ENCODE peak calls at places on chromosome X, in eight cellular contexts. Q is HCT116, J is pancreas, L is mesendoderm, X is cardiac muscle cell, Z is IMR-90, E is H1, K is neuronal stem cell. C is an unnamed sample. For H3K4me1, the result is how much of the 10 kb centered on the place peaks cover.

GRCh38 chrX:9710332-9710731 is 55.3 kb downstream of the GPR143 start:
- DNase-seq in J (no peak), Q (no peak), Z (no peak), E (no peak), L (no peak), X (no peak), K (no peak), C (no peak)

GRCh38 chrX:115047181-115047580 is 29.8 kb upstream of the IL13RA2 start:
- DNase-seq in X (no peak), Q (no peak), L (no peak), K (no peak), J (no peak), E (no peak), Z (peak), C (no peak)

GRCh38 chrX:80812176-80812575 is 2.5 kb upstream of the BRWD3 start:
- DNase-seq in E (no peak), K (peak), J (no peak), L (peak), X (peak), Q (no peak), Z (peak), C (peak)

GRCh38 chrX:12973561-12974216 is 1.2 kb upstream of the TMSB4X start:
- DNase-seq in L (no peak), J (peak), K (no peak), X (no peak), E (no peak), Z (no peak), Q (no peak), C (no peak)

GRCh38 chrX:51837926-51838325 is 55.5 kb upstream of the MAGED1 start:
- DNase-seq in E (no peak), J (no peak), K (no peak), L (no peak), X (peak), Z (peak), Q (no peak), C (peak)

GRCh38 chrX:46407036-46407752 is 138.0 kb downstream of the ZNF674 start:
- DNase-seq in Z (no peak), E (no peak), X (no peak), K (no peak), L (no peak), Q (no peak), J (no peak), C (peak)

GRCh38 chrX:45344597-45344996 is 143.9 kb upstream of the DIPK2B start:
- DNase-seq in E (no peak), J (no peak), K (no peak), Q (no peak), X (peak), L (no peak), Z (peak), C (no peak)

GRCh38 chrX:124401696-124402095 is 55.3 kb downstream of the SH2D1A start:
- DNase-seq in L (no peak), X (no peak), K (no peak), Z (no peak), J (no peak), Q (no peak), E (no peak), C (no peak)

GRCh38 chrX:373641-374471 is 12.9 kb downstream of the PPP2R3B start:
- DNase-seq in Z (peak), E (peak), X (peak), J (peak), Q (no peak), L (peak), K (peak), C (peak)

GRCh38 chrX:56530011-56530410 is 33.4 kb upstream of the UBQLN2 start:
- DNase-seq in Q (no peak), L (no peak), J (no peak), Z (no peak), K (no peak), X (no peak), E (no peak), C (no peak)

GRCh38 chrX:68826113-68826980 is 2.5 kb upstream of the EFNB1 start:
- DNase-seq in K (no peak), L (no peak), Z (no peak), J (no peak), Q (no peak), X (no peak), E (no peak), C (no peak)

GRCh38 chrX:97326456-97326855 is 442.7 kb downstream of the RPA4 start:
- DNase-seq in J (no peak), K (no peak), E (no peak), Q (no peak), X (no peak), Z (peak), L (no peak), C (no peak)

GRCh38 chrX:12825801-12826200 is 34.6 kb downstream of the PRPS2 start:
- DNase-seq in Z (peak), Q (peak), K (no peak), X (no peak), E (no peak), L (peak), J (no peak), C (no peak)

GRCh38 chrX:43970528-43970927 is 2.7 kb downstream of the NDP start:
- DNase-seq in K (no peak), Z (peak), E (no peak), Q (no peak), X (no peak), J (no peak), L (peak), C (no peak)

GRCh38 chrX:13064599-13065143 is 20.3 kb upstream of the FAM9C start:
- DNase-seq in E (no peak), L (no peak), K (no peak), Z (peak), J (no peak), Q (no peak), X (peak), C (no peak)

GRCh38 chrX:70054391-70054790 is 4.7 kb upstream of the AWAT2 start:
- DNase-seq in K (no peak), Q (no peak), J (no peak), L (no peak), E (no peak), Z (no peak), X (no peak), C (no peak)

GRCh38 chrX:54182194-54182863 is 725 bp downstream of the FAM120C start:
- DNase-seq in X (peak), E (peak), Q (peak), J (peak), L (peak), Z (no peak), K (peak), C (peak)

GRCh38 chrX:51494409-51494808 is 2.0 kb downstream of the NUDT11 start:
- DNase-seq in X (peak), K (no peak), Q (no peak), Z (no peak), J (no peak), L (no peak), E (no peak), C (no peak)

GRCh38 chrX:103536732-103537131 is 17.4 kb upstream of the RAB40A start:
- DNase-seq in J (no peak), E (no peak), Q (no peak), L (no peak), Z (no peak), X (peak), K (no peak), C (no peak)

GRCh38 chrX:103533428-103534216 is 14.3 kb upstream of the RAB40A start:
- DNase-seq in X (peak), J (peak), Z (peak), Q (peak), K (peak), E (peak), L (peak), C (peak)

GRCh38 chrX:103536071-103536470 is 16.8 kb upstream of the RAB40A start:
- DNase-seq in Q (no peak), E (no peak), L (no peak), K (no peak), Z (no peak), J (no peak), X (peak), C (no peak)

GRCh38 chrX:103537871-103538387 is 18.6 kb upstream of the RAB40A start:
- DNase-seq in X (no peak), Q (no peak), J (no peak), E (no peak), Z (no peak), L (no peak), K (no peak), C (no peak)

GRCh38 chrX:103535206-103535605 is 15.9 kb upstream of the RAB40A start:
- DNase-seq in L (no peak), X (no peak), E (no peak), J (no peak), Q (no peak), K (no peak), Z (no peak), C (no peak)
- H3K4me1 ChIP-seq in L (under half), X (under half), E (under half), J (under half), Q (under half), K (under half), Z (under half), C (under half)

DNA sequence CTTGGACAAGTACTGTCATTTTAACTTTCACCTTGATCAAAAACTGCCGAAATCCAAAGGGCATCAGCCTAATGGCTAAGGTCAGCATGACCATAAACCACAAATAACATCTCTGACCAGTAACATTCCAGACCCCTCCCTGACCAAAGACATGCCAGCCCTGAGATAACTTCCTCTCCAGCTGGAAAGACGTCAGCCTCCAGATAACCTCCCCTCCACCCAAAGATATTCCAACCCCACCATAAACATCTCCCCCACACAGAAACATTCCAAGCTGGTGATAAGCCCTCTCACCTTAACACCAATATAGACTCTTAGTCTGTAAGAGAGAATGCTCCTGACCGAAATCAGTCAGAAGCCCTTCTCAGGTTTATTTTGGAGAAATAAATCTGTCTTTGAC is 7.4 kb downstream of the PPP1R2C start:
- DNase-seq in J (no peak), X (no peak), L (peak), K (no peak), E (no peak), Z (no peak), Q (no peak), C (no peak)
- H3K4me1 ChIP-seq in J (under half), X (under half), L (under half), K (under half), E (under half), Z (under half), Q (under half), C (under half)

GRCh38 chrX:40148439-40149285 is 50.9 kb upstream of the BCOR start:
- DNase-seq in Q (no peak), K (no peak), X (peak), J (peak), E (peak), Z (no peak), L (peak), C (peak)

GRCh38 chrX:40151211-40152172 is 53.7 kb upstream of the BCOR start:
- DNase-seq in J (peak), Q (no peak), K (no peak), L (peak), X (no peak), Z (no peak), E (peak), C (peak)

GRCh38 chrX:40152173-40152705 is 54.5 kb upstream of the BCOR start:
- DNase-seq in Z (no peak), Q (no peak), K (no peak), X (no peak), E (peak), J (peak), L (peak), C (no peak)

GRCh38 chrX:40149286-40150175 is 51.8 kb upstream of the BCOR start:
- DNase-seq in L (no peak), J (peak), K (no peak), X (no peak), Q (no peak), E (peak), Z (no peak), C (no peak)

GRCh38 chrX:40150503-40150902 is 52.7 kb upstream of the BCOR start:
- DNase-seq in Z (no peak), E (no peak), L (no peak), Q (no peak), J (no peak), K (no peak), X (no peak), C (peak)
- H3K4me1 ChIP-seq in Z (under half), E (under half), L (under half), Q (under half), J (under half), K (under half), X (under half), C (under half)

GRCh38 chrX:24149346-24150050 is at the start of gene ZFX:
- DNase-seq in L (peak), K (peak), E (peak), X (peak), Z (peak), J (peak), Q (no peak), C (peak)

GRCh38 chrX:24153175-24153795 is 3.8 kb downstream of the ZFX start:
- DNase-seq in X (peak), E (no peak), L (peak), J (no peak), Z (no peak), Q (no peak), K (no peak), C (no peak)

GRCh38 chrX:24153796-24154189 is 4.3 kb downstream of the ZFX start:
- DNase-seq in E (no peak), Z (no peak), L (no peak), K (no peak), Q (no peak), J (no peak), X (no peak), C (no peak)

GRCh38 chrX:24150051-24150790 is 692 bp downstream of the ZFX start:
- DNase-seq in Q (peak), J (peak), L (peak), X (peak), K (peak), Z (peak), E (peak), C (peak)

GRCh38 chrX:24151513-24151912 is 2.0 kb downstream of the ZFX start:
- DNase-seq in K (no peak), L (no peak), Z (no peak), Q (no peak), X (no peak), E (no peak), J (no peak), C (no peak)
- H3K4me1 ChIP-seq in K (under half), L (under half), Z (under half), Q (under half), X (half or more), E (under half), J (under half), C (under half)

DNA sequence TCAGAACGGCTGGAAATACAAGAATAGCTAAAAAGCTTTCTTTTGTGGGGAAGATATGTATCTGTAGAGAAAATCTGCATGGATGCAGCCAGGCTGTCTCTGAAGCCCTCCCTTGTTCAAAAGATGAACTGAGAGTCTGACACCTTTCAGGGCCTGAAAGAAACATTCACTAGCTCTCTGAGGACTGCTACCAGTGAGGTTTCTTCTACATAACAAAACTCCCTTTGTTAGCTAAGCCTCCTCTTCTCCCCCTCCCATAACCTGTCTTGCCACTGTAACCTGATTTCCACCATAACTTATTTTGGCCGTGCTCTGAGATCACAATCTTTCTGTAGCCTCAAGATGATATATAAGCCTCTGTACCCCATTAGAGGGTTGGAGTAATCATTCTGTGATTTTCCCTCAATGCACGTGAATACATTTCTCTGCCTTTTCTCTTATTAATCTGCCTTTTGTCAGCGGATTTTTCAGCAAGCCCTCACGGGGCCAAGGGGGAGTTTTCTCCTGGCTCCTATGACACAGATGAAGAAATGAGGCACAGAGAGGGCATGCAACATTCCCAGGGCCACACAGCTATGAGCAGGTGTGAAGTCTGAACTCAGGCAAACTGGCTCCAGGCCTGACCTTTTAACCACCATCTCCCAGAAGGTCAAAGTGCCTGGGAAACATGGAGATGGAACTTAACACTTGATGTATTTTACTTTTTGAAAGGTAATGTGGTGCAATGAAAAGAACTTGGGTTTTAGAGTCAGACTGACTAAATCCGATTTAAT is 161.6 kb upstream of the PRDX4 start:
- DNase-seq in E (no peak), K (no peak), Z (no peak), L (peak), X (no peak), J (no peak), Q (no peak), C (peak)
- H3K4me1 ChIP-seq in E (under half), K (under half), Z (under half), L (under half), X (under half), J (under half), Q (under half), C (under half)

DNA sequence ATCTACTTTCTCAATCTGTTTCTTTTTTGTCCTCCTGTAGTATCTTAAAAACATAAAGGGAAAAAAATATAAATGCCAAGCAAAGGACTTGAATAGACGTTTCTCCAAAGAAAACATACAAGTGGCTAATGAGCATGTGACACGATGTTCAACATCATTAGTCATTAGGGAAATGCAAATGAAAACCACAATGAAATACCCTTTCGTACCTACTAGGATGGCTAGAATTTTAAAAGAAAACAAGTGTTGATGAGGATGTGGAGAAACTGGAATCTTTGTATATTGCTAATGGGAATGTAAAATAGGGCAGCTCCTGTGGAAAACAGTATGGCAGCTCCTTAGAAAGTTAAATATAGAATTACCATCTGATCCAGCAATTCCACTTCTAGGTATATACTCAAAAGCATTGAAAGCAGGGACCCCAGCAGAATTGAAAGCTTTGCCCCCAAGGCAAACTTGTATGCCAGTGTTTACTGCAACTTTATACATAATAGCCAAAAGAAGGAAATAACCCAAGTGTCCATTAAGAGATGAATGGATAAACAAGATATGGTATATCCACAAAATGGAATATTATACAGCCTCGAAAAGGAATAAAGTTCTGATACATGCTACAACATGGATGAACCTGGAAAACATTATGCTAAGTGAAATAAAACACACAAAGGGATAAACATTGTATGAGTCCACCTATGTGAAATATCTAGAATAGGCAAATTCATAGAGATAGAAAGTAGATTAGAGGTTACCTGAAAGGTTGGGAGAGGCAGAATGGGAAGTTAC is 138.3 kb downstream of the SH3KBP1 start:
- DNase-seq in L (no peak), E (no peak), X (no peak), K (no peak), J (no peak), Q (no peak), Z (no peak), C (no peak)
- H3K4me1 ChIP-seq in L (under half), E (under half), X (under half), K (under half), J (under half), Q (under half), Z (under half), C (under half)

GRCh38 chrX:110746014-110746413 is 49.6 kb downstream of the CHRDL1 start:
- DNase-seq in E (no peak), X (no peak), J (no peak), Z (no peak), K (no peak), Q (no peak), L (peak), C (no peak)

GRCh38 chrX:110745288-110745687 is 50.3 kb downstream of the CHRDL1 start:
- DNase-seq in L (no peak), Z (no peak), E (no peak), K (no peak), X (peak), Q (no peak), J (no peak), C (no peak)

GRCh38 chrX:110743679-110744340 is 51.8 kb downstream of the CHRDL1 start:
- DNase-seq in K (no peak), J (no peak), Q (no peak), Z (peak), L (no peak), X (no peak), E (no peak), C (no peak)

GRCh38 chrX:110750526-110751189 is 45.0 kb downstream of the CHRDL1 start:
- DNase-seq in L (peak), X (no peak), E (no peak), K (no peak), Q (no peak), J (no peak), Z (no peak), C (no peak)

GRCh38 chrX:110748256-110748811 is 47.3 kb downstream of the CHRDL1 start:
- DNase-seq in J (no peak), Q (no peak), X (no peak), Z (no peak), E (no peak), K (no peak), L (no peak), C (no peak)
- H3K4me1 ChIP-seq in J (under half), Q (under half), X (under half), Z (under half), E (under half), K (under half), L (under half), C (under half)

GRCh38 chrX:40552768-40553167 is 28.0 kb upstream of the ATP6AP2 start:
- DNase-seq in Z (peak), E (no peak), J (no peak), Q (no peak), X (peak), K (no peak), L (no peak), C (peak)

GRCh38 chrX:40564447-40564846 is 16.3 kb upstream of the ATP6AP2 start:
- DNase-seq in Q (no peak), L (no peak), E (no peak), X (no peak), K (no peak), J (no peak), Z (no peak), C (no peak)

GRCh38 chrX:40563784-40564183 is 17.0 kb upstream of the ATP6AP2 start:
- DNase-seq in J (no peak), E (no peak), Z (no peak), L (no peak), Q (no peak), X (no peak), K (no peak), C (no peak)

GRCh38 chrX:40558590-40558989 is 22.2 kb upstream of the ATP6AP2 start:
- DNase-seq in K (no peak), Z (no peak), L (no peak), X (no peak), J (no peak), Q (no peak), E (no peak), C (no peak)
- H3K4me1 ChIP-seq in K (under half), Z (under half), L (under half), X (under half), J (under half), Q (under half), E (under half), C (under half)